ENCODE peak calls at places on chromosomes 3 and 15, in four cellular contexts. T, I, F and E are unnamed samples.

GRCh38 chr15:29131336-29132109 is 138.1 kb downstream of the NSMCE3 start:
- DNase-seq in T (no peak), F (no peak), I (no peak), E (no peak)

GRCh38 chr3:24351779-24352469 is 142.7 kb downstream of the THRB start:
- DNase-seq in I (no peak), F (no peak), T (peak), E (no peak)

GRCh38 chr3:59540241-59540640 is 490.4 kb upstream of the CFAP20DC start:
- DNase-seq in I (no peak), F (no peak), T (no peak), E (no peak)

GRCh38 chr3:69948246-69948862 is 51.2 kb upstream of the SAMMSON start:
- DNase-seq in T (peak), I (peak), F (peak), E (no peak)

GRCh38 chr15:39472661-39473657 is 107.9 kb upstream of the THBS1 start:
- DNase-seq in F (no peak), T (no peak), I (no peak), E (no peak)

GRCh38 chr3:40583691-40584090 is 58.9 kb downstream of the ZNF621 start:
- DNase-seq in T (no peak), F (no peak), I (no peak), E (no peak)

GRCh38 chr3:128849776-128850542 is 29.5 kb upstream of the ACAD9 start:
- DNase-seq in I (no peak), F (no peak), T (no peak), E (no peak)

GRCh38 chr3:136984837-136985236 is 27.1 kb downstream of the IL20RB start:
- DNase-seq in F (no peak), I (no peak), T (no peak), E (no peak)

GRCh38 chr15:75214293-75215096 is 12.8 kb downstream of the C15orf39 start:
- DNase-seq in T (peak), I (no peak), F (no peak), E (no peak)

GRCh38 chr3:45870099-45870498 is 16.2 kb upstream of the CCR9 start:
- DNase-seq in I (no peak), T (no peak), F (no peak), E (no peak)

GRCh38 chr15:85100186-85100937 is 118.7 kb downstream of the PDE8A start:
- DNase-seq in T (no peak), F (no peak), I (no peak), E (no peak)

GRCh38 chr3:185822957-185823279 is 1.9 kb downstream of the IGF2BP2 start:
- DNase-seq in T (no peak), F (no peak), I (no peak), E (no peak)

GRCh38 chr3:184405075-184406060 is 25.5 kb downstream of the CHRD start:
- DNase-seq in I (no peak), F (no peak), T (no peak), E (no peak)

GRCh38 chr3:66362541-66362941 is 138.3 kb downstream of the LRIG1 start:
- DNase-seq in T (no peak), F (no peak), I (no peak), E (no peak)

GRCh38 chr15:39248204-39248603 is 332.7 kb upstream of the THBS1 start:
- DNase-seq in F (peak), T (no peak), I (peak), E (no peak)

GRCh38 chr3:8970971-8971589 is 7.8 kb upstream of the RAD18 start:
- DNase-seq in I (peak), T (peak), F (peak), E (peak)

GRCh38 chr15:60006203-60006782 is 2.2 kb downstream of the FOXB1 start:
- DNase-seq in T (peak), I (no peak), F (no peak), E (peak)

GRCh38 chr15:60009124-60009523 is 5.0 kb downstream of the FOXB1 start:
- DNase-seq in I (no peak), F (no peak), T (no peak), E (no peak)

GRCh38 chr15:60005352-60006202 is 1.5 kb downstream of the FOXB1 start:
- DNase-seq in F (no peak), I (no peak), T (no peak), E (no peak)

GRCh38 chr15:60004846-60005351 is 788 bp downstream of the FOXB1 start:
- DNase-seq in I (no peak), T (no peak), F (no peak), E (no peak)

GRCh38 chr15:60006808-60007346 is 2.8 kb downstream of the FOXB1 start:
- DNase-seq in T (no peak), I (no peak), F (no peak), E (no peak)
- TF ChIP-seq POLR2AphosphoS5 in T (no peak), I (no peak), F (no peak), E (no peak)

DNA sequence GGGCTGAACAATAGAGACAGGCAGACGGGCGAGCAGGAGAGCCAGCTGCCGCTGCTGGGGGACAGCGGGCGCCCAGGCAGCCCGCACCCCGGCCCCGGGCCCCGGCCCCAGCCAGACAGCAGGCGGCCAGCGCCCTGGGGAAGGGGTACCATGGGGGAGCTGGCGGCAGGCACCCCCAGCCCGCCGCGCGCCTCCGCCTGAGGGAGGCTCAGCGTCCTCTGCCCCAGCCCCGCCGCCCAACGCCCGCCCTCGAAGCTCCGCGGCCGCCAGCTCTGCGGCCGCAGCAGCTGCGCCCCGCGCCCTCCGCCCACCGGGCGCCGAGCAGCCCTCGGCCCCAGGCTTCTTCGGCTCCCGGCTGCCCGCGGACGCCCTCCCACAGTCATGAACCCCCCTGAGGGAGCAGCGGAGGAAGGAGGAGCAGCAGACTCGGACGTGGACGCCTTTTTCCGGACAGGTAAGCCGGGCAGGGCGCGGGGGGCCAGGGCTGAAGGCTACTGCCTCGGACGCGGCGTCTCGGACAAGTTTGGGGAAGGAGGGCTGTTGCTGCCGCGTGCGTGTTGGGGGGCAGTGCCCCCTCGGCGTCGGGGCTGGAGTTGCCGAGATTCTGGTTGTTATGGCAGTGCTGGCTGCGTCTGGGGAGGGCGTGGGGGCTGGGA is 41.6 kb upstream of the ROPN1 start:
- DNase-seq in I (no peak), F (no peak), T (peak), E (no peak)
- TF ChIP-seq TCF7L2 in I (no peak), F (no peak), T (no peak), E (no peak)

DNA sequence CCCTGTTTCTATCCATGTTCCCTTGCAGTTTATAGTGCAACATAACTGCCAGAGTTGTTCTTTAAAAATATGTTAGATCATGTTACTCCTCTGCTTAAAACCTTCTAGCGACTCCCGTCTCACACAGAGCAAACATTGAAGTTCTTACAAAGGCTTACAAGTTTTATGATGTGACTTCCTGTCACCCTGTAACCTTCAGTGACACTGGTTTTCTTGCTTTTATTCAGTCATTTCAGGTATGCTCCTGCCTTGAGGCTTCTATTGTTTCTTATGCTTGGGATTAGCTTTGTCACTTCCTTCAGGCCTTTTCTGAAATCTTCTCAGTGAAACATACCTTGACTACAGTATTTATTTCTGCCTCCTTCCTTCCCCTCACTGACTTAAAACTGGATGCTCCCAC is 252.1 kb downstream of the DOCK3 start:
- DNase-seq in T (no peak), I (no peak), F (no peak), E (no peak)
- TF ChIP-seq POLR2AphosphoS5 in T (no peak), I (no peak), F (no peak), E (no peak)

GRCh38 chr3:190122198-190122771 is 1.6 kb upstream of the P3H2 start:
- DNase-seq in F (no peak), I (no peak), T (no peak), E (no peak)
- TF ChIP-seq TCF7L2 in F (no peak), I (no peak), T (no peak), E (no peak)

DNA sequence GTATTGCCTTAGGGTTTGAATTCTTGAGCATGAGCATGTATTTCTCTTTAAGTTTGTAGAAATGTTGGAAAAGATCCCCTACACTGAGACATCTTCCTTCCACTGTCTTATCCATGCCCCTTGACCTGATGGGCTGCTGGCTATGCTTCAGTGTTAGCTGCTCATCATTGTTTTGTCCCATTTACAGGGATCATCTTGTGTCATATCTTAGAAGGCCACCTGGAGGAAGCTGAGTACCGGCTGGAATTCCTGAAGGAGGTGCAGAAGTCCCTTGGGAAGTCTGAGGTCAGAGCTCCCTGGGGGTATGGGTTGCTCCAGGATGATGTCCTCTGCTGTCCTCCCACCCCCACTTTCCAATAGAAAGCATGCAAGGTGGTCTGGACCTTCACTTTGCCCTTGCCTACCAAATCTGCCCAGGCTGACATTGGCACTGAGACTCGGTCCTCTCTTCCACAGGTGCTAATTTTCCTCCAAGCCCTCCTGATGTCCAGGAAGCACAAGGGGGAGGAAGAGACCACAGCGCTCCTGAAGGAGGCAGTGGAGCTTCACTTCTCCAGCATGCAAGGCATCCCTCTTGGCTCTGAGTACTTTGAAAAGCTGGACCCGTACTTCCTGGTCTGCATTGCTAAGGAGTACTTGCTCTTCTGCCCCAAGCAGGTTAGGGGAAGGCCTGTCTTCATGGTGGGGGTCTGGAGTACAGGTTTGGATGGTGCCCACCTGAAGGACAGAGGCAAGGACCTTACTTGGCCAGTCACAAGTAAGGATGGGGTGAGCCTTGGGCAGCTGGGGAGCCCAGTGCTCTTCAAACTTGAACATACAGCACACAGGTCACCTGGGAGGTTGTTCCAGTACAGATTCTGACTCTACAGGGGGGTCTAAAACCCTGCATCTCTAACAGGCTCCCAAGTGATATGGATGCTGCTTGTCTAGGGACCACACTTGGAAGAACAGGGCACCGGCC is 17.7 kb downstream of the TTC21A start:
- DNase-seq in T (no peak), F (peak), I (no peak), E (no peak)
- TF ChIP-seq POLR2AphosphoS5 in T (no peak), F (no peak), I (no peak), E (no peak)

DNA sequence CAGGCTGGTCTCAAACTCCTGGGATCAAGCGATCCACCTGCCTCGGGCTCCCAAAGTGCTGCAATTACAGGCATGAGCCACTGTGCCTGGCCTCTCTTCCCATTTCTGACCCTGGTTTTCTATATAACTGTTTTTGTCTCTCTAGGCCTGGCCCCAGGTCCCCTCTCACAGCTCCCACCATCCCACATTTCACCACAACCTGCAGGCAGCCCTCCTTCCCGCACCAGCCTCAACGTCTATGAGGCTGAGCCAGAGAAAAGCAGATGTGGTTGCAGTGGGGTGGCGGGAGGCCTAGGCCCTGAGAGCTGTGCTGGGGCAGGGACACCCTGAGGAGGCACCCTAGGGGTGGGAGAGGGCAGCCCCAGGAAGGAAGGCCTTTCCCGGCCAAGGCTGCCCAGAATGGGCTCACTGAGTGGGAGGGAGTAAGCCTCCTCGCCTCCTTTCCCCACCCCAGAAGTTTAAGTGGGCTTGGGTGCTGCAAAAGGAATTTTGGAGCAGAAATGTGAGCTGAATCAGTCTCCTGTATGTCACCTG is 99.7 kb downstream of the LSM3 start:
- DNase-seq in F (no peak), I (no peak), T (no peak), E (no peak)
- TF ChIP-seq TCF7L2 in F (no peak), I (no peak), T (no peak), E (no peak)

GRCh38 chr15:95262866-95263564 is 1031.7 kb downstream of the MCTP2 start:
- DNase-seq in T (no peak), I (no peak), F (no peak), E (no peak)

GRCh38 chr15:95260856-95261255 is 1029.5 kb downstream of the MCTP2 start:
- DNase-seq in T (no peak), F (no peak), I (no peak), E (no peak)

GRCh38 chr15:95259965-95260364 is 1028.6 kb downstream of the MCTP2 start:
- DNase-seq in F (no peak), I (no peak), T (peak), E (no peak)

GRCh38 chr15:95261546-95261945 is 1030.2 kb downstream of the MCTP2 start:
- DNase-seq in T (no peak), I (no peak), F (no peak), E (no peak)

DNA sequence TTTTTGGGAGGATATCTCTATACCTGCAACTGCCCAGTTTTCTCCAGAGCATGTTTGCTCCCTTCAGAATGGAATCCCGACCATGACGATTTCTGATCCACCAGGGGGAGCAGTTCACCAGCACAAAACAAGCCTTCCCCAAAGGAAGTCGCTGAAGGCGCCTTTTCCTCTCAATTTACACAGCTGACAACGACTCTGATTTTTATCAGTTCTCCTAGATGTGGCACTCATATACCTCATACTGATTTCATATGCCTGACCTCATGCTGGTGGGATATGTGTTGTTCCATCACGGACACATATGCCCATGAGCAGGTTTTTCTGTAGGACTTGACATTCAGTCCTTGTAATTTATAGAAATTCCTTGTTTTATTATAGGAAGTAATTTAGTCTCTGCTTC is 1028.2 kb downstream of the MCTP2 start:
- DNase-seq in T (peak), I (peak), F (peak), E (peak)
- TF ChIP-seq POLR2AphosphoS5 in T (no peak), I (no peak), F (no peak), E (no peak)